ENCODE peak calls at places on chromosomes 6 and 20, in eight cellular contexts. M is prostate gland, Y is suprapubic skin, F is fibroblast of lung, I is IMR-90, P is endothelial cell of umbilical vein, W is A673, S is RWPE1. B is an unnamed sample.

GRCh38 chr6:43916924-43917877 is 147.2 kb downstream of the VEGFA start:
- DNase-seq in P (no peak), W (no peak), M (no peak), Y (no peak), F (peak), I (peak), S (no peak), B (no peak)

GRCh38 chr6:37171141-37171969 is 1.4 kb downstream of the PIM1 start:
- DNase-seq in M (peak), W (peak), Y (peak), F (no peak), I (peak), S (peak), P (peak), B (no peak)

GRCh38 chr20:57025666-57026065 is 240.8 kb downstream of the BMP7 start:
- DNase-seq in M (no peak), W (no peak), P (no peak), F (no peak), I (no peak), Y (no peak), S (no peak), B (no peak)

GRCh38 chr6:156262014-156262413 is 515.2 kb upstream of the ARID1B start:
- DNase-seq in F (no peak), W (peak), I (no peak), S (no peak), P (no peak), M (peak), Y (no peak), B (no peak)

GRCh38 chr20:19828233-19828632 is 70.2 kb downstream of the RIN2 start:
- DNase-seq in P (peak), Y (no peak), W (peak), F (peak), S (peak), I (peak), M (no peak), B (no peak)

GRCh38 chr20:8021541-8022269 is 2.1 kb upstream of the TMX4 start:
- DNase-seq in S (no peak), F (no peak), I (no peak), W (no peak), P (no peak), M (no peak), Y (no peak), B (no peak)

GRCh38 chr20:40676466-40676865 is 12.6 kb downstream of the MAFB start:
- DNase-seq in M (no peak), F (no peak), W (no peak), S (no peak), P (no peak), Y (no peak), I (no peak), B (no peak)

GRCh38 chr6:2948228-2949025 is 22.9 kb downstream of the SERPINB6 start:
- DNase-seq in M (no peak), I (no peak), P (no peak), F (no peak), S (no peak), W (no peak), Y (peak), B (no peak)

GRCh38 chr20:56003966-56004365 is 1.4 kb downstream of the CBLN4 start:
- DNase-seq in S (peak), M (no peak), Y (no peak), I (no peak), F (no peak), W (no peak), P (no peak), B (no peak)

GRCh38 chr6:31252625-31253024 is 19.3 kb downstream of the HLA-C start:
- DNase-seq in M (no peak), P (no peak), F (no peak), W (no peak), I (no peak), S (no peak), Y (no peak), B (no peak)

GRCh38 chr6:114342826-114343781 is at the start of gene HS3ST5:
- DNase-seq in I (peak), Y (no peak), P (no peak), W (peak), M (no peak), F (peak), S (peak), B (no peak)

GRCh38 chr6:34692280-34692679 is 4.3 kb downstream of the ILRUN start:
- DNase-seq in P (no peak), I (no peak), W (no peak), M (no peak), S (no peak), F (no peak), Y (no peak), B (no peak)

GRCh38 chr6:34684919-34685318 is 11.6 kb downstream of the ILRUN start:
- DNase-seq in F (no peak), Y (no peak), M (no peak), W (no peak), S (no peak), P (no peak), I (no peak), B (no peak)

GRCh38 chr6:34689742-34690141 is 6.8 kb downstream of the ILRUN start:
- DNase-seq in P (no peak), S (no peak), W (no peak), M (no peak), Y (no peak), F (no peak), I (no peak), B (no peak)

GRCh38 chr6:34684364-34684763 is 12.2 kb downstream of the ILRUN start:
- DNase-seq in M (no peak), S (no peak), W (no peak), I (no peak), Y (no peak), P (no peak), F (no peak), B (no peak)

DNA sequence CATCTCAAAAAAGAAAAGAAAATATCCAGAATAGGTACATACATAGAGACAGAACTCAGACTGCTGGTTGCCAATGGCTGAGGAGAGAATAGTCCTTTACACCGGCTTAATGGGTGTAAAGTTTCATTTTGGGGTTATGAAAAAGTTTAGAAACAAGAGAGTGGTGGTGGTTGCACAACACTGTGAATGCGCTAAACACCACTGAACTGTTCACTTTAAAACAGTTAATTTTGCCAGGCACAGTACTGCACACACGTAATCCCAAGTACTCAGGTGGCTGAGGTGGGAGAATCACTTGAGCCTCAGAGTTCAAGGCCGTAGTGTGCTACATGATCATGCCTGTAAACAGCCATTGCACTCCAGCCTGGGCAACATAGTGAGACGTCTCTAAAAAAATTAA is 7.6 kb downstream of the ILRUN start:
- DNase-seq in F (peak), Y (no peak), I (no peak), S (no peak), M (no peak), W (no peak), P (no peak), B (no peak)
- H3K27ac ChIP-seq in F (no peak), Y (no peak), I (no peak), S (no peak), M (no peak), W (no peak), P (no peak), B (no peak)

DNA sequence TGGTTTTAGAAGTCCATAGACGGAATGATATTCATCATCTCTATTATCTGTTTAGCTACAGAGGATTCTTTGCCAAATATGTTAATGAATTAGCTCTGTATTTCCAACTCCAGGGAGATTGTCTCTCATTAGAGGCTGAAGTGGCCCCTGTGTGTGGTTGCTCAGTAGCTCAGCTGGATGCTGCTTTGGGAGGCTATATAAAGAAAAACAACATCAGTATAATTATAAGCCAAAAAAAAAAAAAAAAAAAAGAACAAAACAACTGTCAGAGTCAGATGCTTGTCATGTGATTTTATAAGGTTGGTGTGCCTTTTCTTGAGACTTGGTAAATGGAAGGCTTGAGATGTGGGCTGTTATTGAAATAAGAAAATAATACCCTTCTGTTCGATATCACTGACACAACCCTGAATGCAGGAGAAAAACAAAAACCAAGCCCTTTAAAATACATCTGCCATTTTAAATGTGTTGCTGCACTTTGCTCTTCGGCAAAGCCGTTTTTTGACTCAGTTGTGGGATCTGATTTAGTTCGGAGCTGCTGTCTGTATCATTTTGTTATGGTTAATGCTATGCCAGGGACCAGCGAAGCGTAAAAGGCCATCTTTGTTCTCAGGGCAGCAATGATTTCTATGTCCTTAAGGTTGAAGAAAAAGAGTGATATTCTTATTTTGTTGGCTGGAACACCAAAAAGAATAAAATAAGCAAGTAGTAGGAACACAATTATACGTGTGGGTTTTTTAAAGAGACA is 422.6 kb downstream of the QKI start:
- DNase-seq in P (no peak), Y (no peak), W (peak), F (no peak), S (no peak), I (no peak), M (no peak), B (no peak)
- H3K27ac ChIP-seq in P (no peak), Y (no peak), W (no peak), F (no peak), S (no peak), I (no peak), M (no peak), B (no peak)

GRCh38 chr6:131199568-131200272 is 64.5 kb downstream of the AKAP7 start:
- DNase-seq in P (peak), M (no peak), F (peak), S (peak), Y (no peak), W (peak), I (peak), B (peak)
- H3K27ac ChIP-seq in P (no peak), M (no peak), F (no peak), S (no peak), Y (no peak), W (peak), I (no peak), B (no peak)

GRCh38 chr20:45346851-45347250 is 1.4 kb downstream of the SDC4 start:
- DNase-seq in M (no peak), W (no peak), P (no peak), Y (no peak), S (peak), F (no peak), I (no peak), B (no peak)
- H3K27ac ChIP-seq in M (peak), W (no peak), P (no peak), Y (peak), S (peak), F (peak), I (peak), B (peak)

GRCh38 chr20:62372042-62372993 is 5.2 kb upstream of the LAMA5 start:
- DNase-seq in P (no peak), W (no peak), F (no peak), M (no peak), Y (no peak), I (no peak), S (no peak), B (no peak)
- H3K27ac ChIP-seq in P (no peak), W (no peak), F (no peak), M (peak), Y (no peak), I (no peak), S (peak), B (no peak)

DNA sequence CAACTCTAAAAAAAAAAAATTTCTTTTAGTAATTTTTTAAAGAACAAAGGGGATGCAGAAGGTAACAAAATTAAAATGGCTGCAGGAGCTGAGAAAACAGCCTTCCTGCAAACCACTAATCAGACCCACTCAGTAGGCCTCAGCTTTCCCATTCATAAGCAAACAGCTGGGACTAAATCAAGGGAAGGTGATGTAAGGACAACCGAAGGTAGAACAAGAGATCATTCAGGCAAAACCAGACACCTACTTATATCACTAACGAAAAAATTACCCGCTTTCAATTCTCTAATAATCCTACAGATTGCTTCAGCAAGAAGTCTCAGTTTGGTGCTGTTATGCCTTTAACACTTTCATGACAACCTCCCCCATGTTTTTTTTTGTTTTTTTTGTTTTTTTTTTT is 124.0 kb downstream of the ZMYND8 start:
- DNase-seq in Y (no peak), M (no peak), F (no peak), W (no peak), I (no peak), P (no peak), S (no peak), B (no peak)
- H3K27ac ChIP-seq in Y (no peak), M (no peak), F (no peak), W (no peak), I (peak), P (no peak), S (peak), B (no peak)

GRCh38 chr20:25223765-25224720 is 23.8 kb upstream of the PYGB start:
- DNase-seq in I (no peak), P (no peak), Y (peak), M (no peak), W (no peak), S (no peak), F (no peak), B (no peak)
- H3K27ac ChIP-seq in I (peak), P (peak), Y (no peak), M (no peak), W (no peak), S (peak), F (peak), B (peak)

GRCh38 chr6:158048589-158048988 is 66.9 kb downstream of the SYNJ2 start:
- DNase-seq in I (no peak), P (no peak), M (no peak), F (no peak), W (no peak), Y (no peak), S (no peak), B (no peak)

GRCh38 chr6:158051968-158052367 is 70.3 kb downstream of the SYNJ2 start:
- DNase-seq in Y (no peak), I (no peak), F (no peak), S (no peak), P (no peak), W (no peak), M (no peak), B (no peak)

GRCh38 chr6:158050955-158051354 is 69.3 kb downstream of the SYNJ2 start:
- DNase-seq in W (no peak), Y (no peak), S (no peak), I (peak), P (no peak), F (no peak), M (no peak), B (no peak)

GRCh38 chr6:158049055-158050028 is 67.7 kb downstream of the SYNJ2 start:
- DNase-seq in Y (no peak), I (no peak), F (no peak), W (no peak), M (no peak), S (peak), P (no peak), B (no peak)

GRCh38 chr6:158050107-158050735 is 68.6 kb downstream of the SYNJ2 start:
- DNase-seq in S (no peak), F (no peak), Y (no peak), I (no peak), M (no peak), W (no peak), P (no peak), B (no peak)
- H3K27ac ChIP-seq in S (peak), F (peak), Y (no peak), I (no peak), M (no peak), W (no peak), P (no peak), B (no peak)

B was measured in epithelial cell of prostate.